ENCODE peak calls at places on chromosomes 6 and 20, in four cellular contexts. A is prostate gland, M is psoas muscle, B is tibial artery. C is an unnamed sample.

GRCh38 chr6:70398783-70399730 is 14.3 kb upstream of the FAM135A start:
- DNase-seq in A (peak), M (no peak), B (no peak), C (peak)

GRCh38 chr6:155582016-155582991 is 126.7 kb upstream of the NOX3 start:
- DNase-seq in A (no peak), M (no peak), B (no peak), C (peak)

GRCh38 chr6:37173573-37174195 is 3.7 kb downstream of the PIM1 start:
- DNase-seq in A (no peak), M (no peak), B (no peak), C (no peak)

GRCh38 chr6:32393660-32394420 is 13.1 kb downstream of the BTNL2 start:
- DNase-seq in A (no peak), M (no peak), B (no peak), C (no peak)

GRCh38 chr6:164695896-164696295 is 613.5 kb downstream of the C6orf118 start:
- DNase-seq in A (no peak), M (no peak), B (no peak), C (no peak)

GRCh38 chr6:68226460-68226859 is 408.6 kb upstream of the ADGRB3 start:
- DNase-seq in A (no peak), M (no peak), B (no peak), C (no peak)

GRCh38 chr6:114096553-114097172 is 125.7 kb upstream of the HDAC2 start:
- DNase-seq in A (no peak), M (no peak), B (no peak), C (no peak)

GRCh38 chr20:25336561-25337422 is 53.8 kb downstream of the ABHD12 start:
- DNase-seq in A (peak), M (no peak), B (no peak), C (no peak)

GRCh38 chr6:21522007-21522758 is 71.4 kb upstream of the SOX4 start:
- DNase-seq in A (no peak), M (no peak), B (no peak), C (no peak)

GRCh38 chr6:72769459-72770125 is 147.7 kb downstream of the KCNQ5 start:
- DNase-seq in A (no peak), M (no peak), B (no peak), C (no peak)

GRCh38 chr20:21026951-21027350 is 79.2 kb downstream of the LINC00237 start:
- DNase-seq in A (no peak), M (no peak), B (no peak), C (no peak)

GRCh38 chr6:170091000-170091638 is 199.8 kb downstream of the DLL1 start:
- DNase-seq in A (no peak), M (no peak), B (peak), C (no peak)

GRCh38 chr6:43453831-43454230 is 1.5 kb downstream of the DLK2 start:
- DNase-seq in A (no peak), M (no peak), B (no peak), C (no peak)

GRCh38 chr6:111478064-111478476 is 4.9 kb downstream of the REV3L start:
- DNase-seq in A (no peak), M (no peak), B (no peak), C (no peak)

GRCh38 chr6:34235605-34236422 is 859 bp upstream of the HMGA1 start:
- DNase-seq in A (peak), M (peak), B (peak), C (peak)

GRCh38 chr6:116779569-116780164 is 14.1 kb upstream of the FAM162B start:
- DNase-seq in A (no peak), M (no peak), B (no peak), C (no peak)

GRCh38 chr6:106674541-106675229 is 45.3 kb downstream of the QRSL1 start:
- DNase-seq in A (no peak), M (no peak), B (no peak), C (no peak)

GRCh38 chr6:135268740-135269139 is 87.6 kb downstream of the MYB start:
- DNase-seq in A (no peak), M (no peak), B (no peak), C (no peak)

GRCh38 chr20:48826883-48827771 is 672 bp downstream of the PREX1 start:
- DNase-seq in A (no peak), M (no peak), B (no peak), C (no peak)

GRCh38 chr6:28885149-28885738 is 38.5 kb downstream of the TRIM27 start:
- DNase-seq in A (no peak), M (no peak), B (no peak), C (no peak)

GRCh38 chr6:52361347-52361944 is 505 bp upstream of the PAQR8 start:
- DNase-seq in A (no peak), M (peak), B (peak), C (peak)

GRCh38 chr20:58131111-58131510 is 97.3 kb downstream of the ANKRD60 start:
- DNase-seq in A (no peak), M (no peak), B (peak), C (no peak)

GRCh38 chr6:73738367-73739028 is 42.5 kb downstream of the CD109 start:
- DNase-seq in A (no peak), M (no peak), B (no peak), C (no peak)

GRCh38 chr20:38951611-38952010 is 10.5 kb upstream of the DHX35 start:
- DNase-seq in A (no peak), M (no peak), B (no peak), C (no peak)

GRCh38 chr6:34383171-34383631 is 9.3 kb downstream of the NUDT3 start:
- DNase-seq in A (no peak), M (no peak), B (no peak), C (no peak)

GRCh38 chr6:30244560-30244959 is 31.4 kb upstream of the TRIM26 start:
- DNase-seq in A (no peak), M (no peak), B (no peak), C (no peak)

GRCh38 chr6:69408886-69409285 is 387.9 kb downstream of the LMBRD1 start:
- DNase-seq in A (no peak), M (no peak), B (no peak), C (no peak)

GRCh38 chr20:4519530-4519929 is 202.2 kb upstream of the PRND start:
- DNase-seq in A (no peak), M (no peak), B (no peak), C (peak)

GRCh38 chr6:11283629-11284028 is 51.2 kb upstream of the NEDD9 start:
- DNase-seq in A (no peak), M (no peak), B (no peak), C (no peak)
- H3K4me3 ChIP-seq in A (no peak), M (no peak), B (no peak), C (no peak)

GRCh38 chr20:53918010-53918311 is 152.4 kb downstream of the BCAS1 start:
- DNase-seq in A (no peak), M (no peak), B (no peak), C (no peak)

GRCh38 chr20:53919886-53920285 is 150.5 kb downstream of the BCAS1 start:
- DNase-seq in A (no peak), M (no peak), B (no peak), C (no peak)

GRCh38 chr20:53920647-53921245 is 149.6 kb downstream of the BCAS1 start:
- DNase-seq in A (no peak), M (no peak), B (no peak), C (no peak)

GRCh38 chr20:53917145-53918009 is 153.0 kb downstream of the BCAS1 start:
- DNase-seq in A (peak), M (peak), B (peak), C (peak)

GRCh38 chr20:53918949-53919361 is 151.4 kb downstream of the BCAS1 start:
- DNase-seq in A (no peak), M (no peak), B (no peak), C (no peak)
- H3K4me3 ChIP-seq in A (no peak), M (no peak), B (no peak), C (no peak)

DNA sequence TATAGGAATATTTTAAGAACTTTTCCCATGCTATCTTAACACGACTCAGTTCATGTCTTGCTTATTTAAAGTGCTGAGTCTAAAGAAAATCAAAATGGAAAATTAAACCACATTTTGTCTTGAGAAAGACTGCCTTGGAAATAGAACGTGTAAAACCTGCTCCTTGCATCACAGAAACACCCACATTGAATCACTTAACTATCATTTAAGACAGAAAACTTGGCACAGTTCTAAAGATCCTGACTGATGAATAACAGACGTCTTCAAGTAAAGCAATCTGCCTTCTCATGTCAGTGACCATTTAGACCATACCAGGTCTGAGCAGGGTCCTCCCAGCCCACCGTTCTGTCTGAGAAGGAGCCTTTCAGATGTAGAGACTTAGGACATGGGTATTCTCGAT is 7.4 kb downstream of the PERP start:
- DNase-seq in A (peak), M (no peak), B (no peak), C (no peak)
- H3K4me3 ChIP-seq in A (no peak), M (no peak), B (no peak), C (no peak)

GRCh38 chr20:34220581-34220980 is 20.6 kb upstream of the ASIP start:
- DNase-seq in A (no peak), M (no peak), B (no peak), C (no peak)
- H3K4me3 ChIP-seq in A (no peak), M (no peak), B (no peak), C (no peak)

GRCh38 chr6:136790411-136791295 is 1.6 kb downstream of the MAP3K5 start:
- DNase-seq in A (no peak), M (no peak), B (no peak), C (no peak)
- H3K4me3 ChIP-seq in A (peak), M (peak), B (peak), C (peak)

GRCh38 chr20:37904845-37905244 is 1.9 kb downstream of the VSTM2L start:
- DNase-seq in A (no peak), M (no peak), B (no peak), C (no peak)
- H3K4me3 ChIP-seq in A (no peak), M (no peak), B (no peak), C (no peak)

GRCh38 chr6:38497546-38497945 is 142.2 kb downstream of the BTBD9 start:
- DNase-seq in A (no peak), M (no peak), B (no peak), C (no peak)
- H3K4me3 ChIP-seq in A (no peak), M (no peak), B (no peak), C (no peak)